ENCODE peak calls at places on chromosomes 12 and 14, in ten cellular contexts. A, I, L, B, K, R, H, Z, W and C are unnamed samples.

GRCh38 chr12:33892425-33892824 is 129.9 kb upstream of the ALG10 start:
- DNase-seq in A (no peak), I (no peak), L (no peak), B (no peak), K (no peak), R (no peak), H (no peak), Z (no peak), W (no peak), C (no peak)

GRCh38 chr12:79020106-79020505 is 155.5 kb downstream of the SYT1 start:
- DNase-seq in A (no peak), I (no peak), L (peak; percentile 3), B (no peak), K (no peak), R (no peak), H (peak; percentile 38), Z (no peak), W (no peak), C (no peak)

GRCh38 chr12:96061864-96062453 is 26.6 kb upstream of the LTA4H start:
- DNase-seq in A (peak; percentile 45), I (peak; percentile 76), L (peak; percentile 79), B (peak; percentile 84), K (peak; percentile 76), R (peak; percentile 62), H (peak; percentile 94), Z (peak; percentile 69), W (peak; percentile 65), C (peak; percentile 81)

GRCh38 chr12:6915789-6916285 is 1.5 kb downstream of the ENO2 start:
- DNase-seq in A (no peak), I (no peak), L (no peak), B (no peak), K (no peak), R (no peak), H (no peak), Z (no peak), W (no peak), C (no peak)

GRCh38 chr14:102993523-102993922 is 63.8 kb downstream of the CDC42BPB start:
- DNase-seq in A (no peak), I (no peak), L (peak; percentile 65), B (no peak), K (peak; percentile 55), R (no peak), H (peak; percentile 45), Z (no peak), W (no peak), C (no peak)

GRCh38 chr12:117587646-117588287 is 226.3 kb upstream of the NOS1 start:
- DNase-seq in A (peak; percentile 50), I (peak; percentile 64), L (no peak), B (peak; percentile 78), K (peak; percentile 55), R (peak; percentile 78), H (peak; percentile 10), Z (peak; percentile 64), W (no peak), C (no peak)

GRCh38 chr12:49662998-49663843 is 39.9 kb downstream of the PRPF40B start:
- DNase-seq in A (no peak), I (no peak), L (peak; percentile 70), B (no peak), K (no peak), R (peak; percentile 50), H (peak; percentile 93), Z (peak; percentile 75), W (peak; percentile 77), C (peak; percentile 79)

GRCh38 chr12:49014547-49014946 is 4.0 kb downstream of the PRKAG1 start:
- DNase-seq in A (no peak), I (no peak), L (peak; percentile 56), B (no peak), K (no peak), R (no peak), H (peak; percentile 61), Z (no peak), W (no peak), C (no peak)

GRCh38 chr14:88195676-88196075 is 127.4 kb downstream of the KCNK10 start:
- DNase-seq in A (no peak), I (no peak), L (no peak), B (peak; percentile 70), K (no peak), R (no peak), H (no peak), Z (no peak), W (no peak), C (no peak)

GRCh38 chr12:106753526-106753925 is 21.0 kb upstream of the RIC8B start:
- DNase-seq in A (no peak), I (no peak), L (no peak), B (no peak), K (no peak), R (no peak), H (no peak), Z (no peak), W (peak; percentile 77), C (peak; percentile 78)

GRCh38 chr12:116027551-116027821 is 250.0 kb downstream of the MED13L start:
- DNase-seq in A (no peak), I (no peak), L (no peak), B (no peak), K (no peak), R (no peak), H (no peak), Z (no peak), W (no peak), C (no peak)

GRCh38 chr12:52214421-52214802 is 18.6 kb upstream of the KRT7 start:
- DNase-seq in A (no peak), I (no peak), L (no peak), B (no peak), K (no peak), R (no peak), H (no peak), Z (peak; percentile 41), W (no peak), C (no peak)
- TF ChIP-seq CTCF in A (no peak), I (no peak), L (peak; percentile 28), B (peak; percentile 15), K (no peak), R (no peak), H (peak; percentile 84), Z (no peak), W (peak; percentile 13), C (no peak)

GRCh38 chr12:2934371-2934770 is 24.8 kb upstream of the TEAD4 start:
- DNase-seq in A (no peak), I (no peak), L (no peak), B (no peak), K (no peak), R (no peak), H (no peak), Z (no peak), W (no peak), C (no peak)
- TF ChIP-seq CTCF in A (no peak), I (no peak), L (no peak), B (no peak), K (no peak), R (no peak), H (no peak), Z (no peak), W (no peak), C (no peak)

DNA sequence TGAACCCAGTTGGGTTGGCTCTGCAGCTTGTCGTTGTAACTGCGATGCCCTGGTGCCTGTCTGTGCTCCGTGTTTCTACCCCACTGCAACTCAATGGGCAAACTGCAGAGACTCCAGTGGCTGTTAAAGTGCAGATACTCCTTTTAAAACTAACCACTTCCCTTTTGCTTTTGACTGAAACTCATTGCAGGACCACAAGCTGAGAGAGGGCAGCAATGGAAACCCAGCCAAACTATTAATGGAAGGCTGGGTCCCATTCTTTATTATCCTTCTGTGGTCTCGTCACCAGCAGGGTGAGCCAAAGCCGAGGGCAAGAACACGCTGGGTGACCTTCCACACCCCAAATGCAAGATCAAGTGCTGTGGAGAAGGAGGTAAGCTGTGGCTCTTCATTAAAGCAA is 910.4 kb downstream of the VRK1 start:
- DNase-seq in A (no peak), I (no peak), L (no peak), B (no peak), K (no peak), R (no peak), H (no peak), Z (no peak), W (peak; percentile 50), C (no peak)
- TF ChIP-seq CTCF in A (no peak), I (no peak), L (no peak), B (no peak), K (no peak), R (no peak), H (no peak), Z (peak; percentile 18), W (peak; percentile 16), C (no peak)

GRCh38 chr14:65813760-65814387 is 401.3 kb downstream of the FUT8 start:
- DNase-seq in A (no peak), I (no peak), L (no peak), B (peak; percentile 42), K (no peak), R (no peak), H (no peak), Z (no peak), W (no peak), C (no peak)
- TF ChIP-seq CTCF in A (no peak), I (no peak), L (no peak), B (no peak), K (no peak), R (no peak), H (no peak), Z (no peak), W (no peak), C (no peak)